ENCODE peak calls at places on chromosomes 12 and 14, in six cellular contexts. One of them, this sample, is unnamed.

GRCh38 chr14:64760916-64761315 is 56.7 kb downstream of the PLEKHG3 start:
- DNase-seq in WTC11: no peak
- DNase-seq in C1 segment of cervical spinal cord: no peak
- DNase-seq in Calu3: no peak
- DNase-seq in pons: no peak
- DNase-seq in heart right ventricle: no peak
- DNase-seq in this sample: no peak

GRCh38 chr12:23851602-23852001 is 97.9 kb downstream of the SOX5 start:
- DNase-seq in pons: no peak
- DNase-seq in heart right ventricle: no peak
- DNase-seq in WTC11: no peak
- DNase-seq in Calu3: no peak
- DNase-seq in C1 segment of cervical spinal cord: no peak
- DNase-seq in this sample: no peak

GRCh38 chr14:40417777-40418401 is 985.7 kb upstream of the FBXO33 start:
- DNase-seq in Calu3: no peak
- DNase-seq in WTC11: peak
- DNase-seq in C1 segment of cervical spinal cord: no peak
- DNase-seq in heart right ventricle: no peak
- DNase-seq in pons: peak
- DNase-seq in this sample: peak

GRCh38 chr12:102685172-102685571 is 204.8 kb upstream of the IGF1 start:
- DNase-seq in WTC11: no peak
- DNase-seq in pons: no peak
- DNase-seq in C1 segment of cervical spinal cord: no peak
- DNase-seq in heart right ventricle: no peak
- DNase-seq in Calu3: no peak
- DNase-seq in this sample: no peak

GRCh38 chr12:51972849-51973273 is 21.4 kb downstream of the ACVR1B start:
- DNase-seq in heart right ventricle: no peak
- DNase-seq in Calu3: no peak
- DNase-seq in C1 segment of cervical spinal cord: no peak
- DNase-seq in pons: peak
- DNase-seq in WTC11: no peak
- DNase-seq in this sample: no peak

GRCh38 chr12:122871851-122872785 is 23.8 kb downstream of the VPS37B start:
- DNase-seq in pons: peak
- DNase-seq in C1 segment of cervical spinal cord: no peak
- DNase-seq in Calu3: peak
- DNase-seq in WTC11: peak
- DNase-seq in heart right ventricle: peak
- DNase-seq in this sample: peak

GRCh38 chr12:62562892-62563291 is 96.3 kb downstream of the MON2 start:
- DNase-seq in C1 segment of cervical spinal cord: no peak
- DNase-seq in heart right ventricle: no peak
- DNase-seq in pons: peak
- DNase-seq in Calu3: no peak
- DNase-seq in WTC11: no peak
- DNase-seq in this sample: no peak

GRCh38 chr12:56374726-56375597 is 12.3 kb upstream of the APOF start:
- DNase-seq in Calu3: no peak
- DNase-seq in C1 segment of cervical spinal cord: no peak
- DNase-seq in pons: no peak
- DNase-seq in heart right ventricle: no peak
- DNase-seq in WTC11: no peak
- DNase-seq in this sample: no peak

GRCh38 chr12:123946152-123946515 is 26.5 kb downstream of the CCDC92 start:
- DNase-seq in heart right ventricle: no peak
- DNase-seq in Calu3: no peak
- DNase-seq in pons: no peak
- DNase-seq in WTC11: no peak
- DNase-seq in C1 segment of cervical spinal cord: no peak
- DNase-seq in this sample: no peak

GRCh38 chr12:72610854-72611358 is 338.7 kb downstream of the TRHDE start:
- DNase-seq in pons: no peak
- DNase-seq in heart right ventricle: no peak
- DNase-seq in Calu3: no peak
- DNase-seq in C1 segment of cervical spinal cord: no peak
- DNase-seq in WTC11: peak
- DNase-seq in this sample: no peak

GRCh38 chr12:77697126-77697525 is 133.6 kb upstream of the NAV3 start:
- DNase-seq in Calu3: no peak
- DNase-seq in WTC11: no peak
- DNase-seq in C1 segment of cervical spinal cord: no peak
- DNase-seq in heart right ventricle: no peak
- DNase-seq in pons: no peak
- DNase-seq in this sample: no peak

This sample was measured in SJCRH30.